ENCODE peak calls at places on chromosomes 13 and 19, in eight cellular contexts. T, Q, K, I, U, C, X and P are unnamed samples.
A peak's percentile ranks its signal among the peaks of the same experiment; 100 is the strongest.

GRCh38 chr19:13055213-13056051 is 47.2 kb downstream of the LYL1 start:
- DNase-seq in K (peak; percentile 68), T (peak; percentile 89), I (peak; percentile 85), U (peak; percentile 73), X (peak; percentile 57), C (peak; percentile 87), Q (peak; percentile 72), P (peak; percentile 80)

GRCh38 chr19:40592170-40592569 is 9.0 kb upstream of the LTBP4 start:
- DNase-seq in Q (no peak), U (no peak), C (no peak), X (no peak), K (peak; percentile 89), T (peak; percentile 76), I (no peak), P (no peak)

GRCh38 chr13:19794552-19795143 is 11.9 kb upstream of the PSPC1 start:
- DNase-seq in K (peak; percentile 91), Q (no peak), C (no peak), I (no peak), U (no peak), X (no peak), T (no peak), P (no peak)

GRCh38 chr13:62357887-62358645 is 942.4 kb upstream of the PCDH20 start:
- DNase-seq in U (no peak), I (no peak), K (peak; percentile 89), T (peak; percentile 71), Q (no peak), C (no peak), X (no peak), P (no peak)

GRCh38 chr13:73578251-73578875 is 519.6 kb downstream of the KLF5 start:
- DNase-seq in K (no peak), I (no peak), Q (no peak), C (no peak), T (peak; percentile 42), X (no peak), U (no peak), P (no peak)

GRCh38 chr13:37889102-37889501 is 19.5 kb upstream of the TRPC4 start:
- DNase-seq in X (no peak), Q (no peak), I (no peak), T (peak; percentile 23), K (no peak), C (no peak), U (no peak), P (no peak)

GRCh38 chr19:10228925-10229324 is 2.2 kb downstream of the S1PR2 start:
- DNase-seq in I (no peak), K (peak; percentile 87), T (peak; percentile 41), Q (no peak), U (no peak), X (no peak), C (peak; percentile 34), P (peak; percentile 24)

GRCh38 chr13:76189882-76190519 is 553.9 kb downstream of the LMO7 start:
- DNase-seq in I (no peak), T (no peak), C (no peak), K (peak; percentile 1), Q (no peak), X (no peak), U (no peak), P (no peak)

GRCh38 chr19:29029271-29029670 is 183.7 kb downstream of the UQCRFS1 start:
- DNase-seq in I (no peak), U (no peak), K (no peak), C (no peak), X (no peak), T (peak; percentile 8), Q (no peak), P (no peak)

GRCh38 chr13:40681341-40682051 is 15.1 kb upstream of the FOXO1 start:
- DNase-seq in K (no peak), I (no peak), X (no peak), Q (peak; percentile 54), T (no peak), C (peak; percentile 21), U (no peak), P (no peak)

GRCh38 chr13:33109801-33110200 is 93.6 kb downstream of the KL start:
- DNase-seq in U (no peak), C (no peak), Q (no peak), I (no peak), K (peak; percentile 64), T (no peak), X (no peak), P (no peak)

GRCh38 chr13:22214184-22214583 is 543.3 kb downstream of the FGF9 start:
- DNase-seq in Q (no peak), X (no peak), C (no peak), U (no peak), I (no peak), T (no peak), K (no peak), P (no peak)

GRCh38 chr19:35542209-35542608 is 3.2 kb upstream of the TMEM147 start:
- DNase-seq in C (no peak), K (no peak), U (no peak), T (no peak), I (no peak), Q (no peak), X (no peak), P (no peak)

GRCh38 chr13:98445340-98446233 is 131.3 kb downstream of the STK24 start:
- DNase-seq in T (peak; percentile 41), C (peak; percentile 76), X (peak; percentile 50), K (peak; percentile 91), Q (peak; percentile 59), I (peak; percentile 52), U (peak; percentile 81), P (peak; percentile 60)

GRCh38 chr13:80663788-80664187 is 322.9 kb upstream of the SPRY2 start:
- DNase-seq in T (no peak), K (no peak), X (no peak), C (no peak), Q (no peak), U (no peak), I (no peak), P (no peak)

GRCh38 chr19:36236304-36236945 is 21.5 kb downstream of the ZNF146 start:
- DNase-seq in X (no peak), T (no peak), Q (no peak), C (no peak), I (no peak), K (no peak), U (no peak), P (no peak)

GRCh38 chr19:11446652-11447301 is 11.3 kb downstream of the PRKCSH start:
- DNase-seq in C (no peak), X (no peak), T (no peak), K (peak; percentile 79), I (no peak), Q (no peak), U (no peak), P (peak; percentile 74)

GRCh38 chr13:103403148-103403740 is 337.0 kb upstream of the SLC10A2 start:
- DNase-seq in T (no peak), U (no peak), K (no peak), C (no peak), Q (no peak), X (no peak), I (no peak), P (no peak)

DNA sequence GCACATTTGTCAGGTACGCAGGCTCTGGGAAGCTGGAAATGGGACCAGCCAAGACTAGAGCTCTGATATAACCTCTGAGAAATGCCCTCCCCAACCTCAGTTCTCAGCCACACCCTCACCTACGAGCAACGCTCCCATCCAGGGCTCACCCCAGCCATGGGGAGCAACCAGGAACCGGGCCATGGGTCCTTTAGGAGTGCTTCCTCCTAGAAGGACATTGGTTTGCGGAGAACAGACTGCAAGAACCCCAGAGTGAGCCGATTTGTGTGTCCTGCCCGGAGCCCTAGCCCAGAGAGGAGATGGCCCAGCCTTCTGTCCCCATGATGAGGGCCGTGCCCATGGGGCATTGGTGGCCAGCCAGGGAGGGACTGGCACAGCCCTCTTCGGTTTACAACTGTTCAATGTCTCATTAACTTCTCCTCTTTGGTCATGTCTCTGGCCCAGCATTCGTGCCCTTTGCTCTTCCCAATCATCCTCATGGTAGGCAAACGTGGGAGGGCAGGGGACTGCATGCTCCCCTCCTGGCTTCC is 32.9 kb upstream of the IGSF23 start:
- DNase-seq in C (no peak), U (no peak), K (no peak), T (no peak), Q (no peak), X (no peak), I (no peak), P (no peak)
- H3K27ac ChIP-seq in C (no peak overlapping the region), U (no peak overlapping the region), K (no peak overlapping the region), T (no peak overlapping the region), Q (no peak overlapping the region), X (no peak overlapping the region), I (no peak overlapping the region), P (no peak overlapping the region)

DNA sequence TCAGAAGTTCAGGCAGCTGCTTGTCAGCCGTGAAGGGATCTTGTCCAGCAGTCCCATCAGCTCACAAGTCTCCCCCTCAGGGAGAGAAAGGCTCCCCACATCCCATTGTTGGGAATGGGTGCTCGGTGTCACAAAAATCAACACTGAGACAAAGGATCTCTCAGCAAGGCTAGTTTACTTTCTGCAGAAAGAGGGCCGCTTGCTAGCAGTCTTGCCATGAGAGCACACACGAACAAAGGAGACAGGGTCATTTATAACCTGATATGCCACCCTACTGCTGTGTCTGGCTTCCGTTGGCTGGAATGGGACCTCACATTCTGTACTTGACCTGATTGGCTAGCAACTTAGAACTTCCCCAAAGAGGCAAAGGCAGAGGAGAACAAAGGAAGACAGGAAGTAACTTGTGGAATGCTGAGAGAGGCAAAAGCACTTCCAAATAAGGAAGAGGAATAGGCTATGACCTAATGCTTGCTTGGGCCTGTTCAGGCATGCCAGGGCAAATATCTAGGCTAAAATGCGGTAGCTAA is 8.7 kb upstream of the IGFL3 start:
- DNase-seq in T (peak; percentile 97), U (no peak), X (peak; percentile 51), Q (peak; percentile 18), C (peak; percentile 65), I (no peak), K (peak; percentile 93), P (peak; percentile 8)
- H3K4me3 ChIP-seq in T (peak overlapping the region; percentile 28), U (no peak overlapping the region), X (no peak overlapping the region), Q (no peak overlapping the region), C (no peak overlapping the region), I (no peak overlapping the region), K (peak overlapping the region; percentile 21), P (no peak overlapping the region)

GRCh38 chr13:100530645-100531044 is 57.9 kb downstream of the GGACT start:
- DNase-seq in X (no peak), K (no peak), T (peak; percentile 33), Q (peak; percentile 34), U (no peak), C (peak; percentile 43), I (no peak), P (no peak)
- H3K27ac ChIP-seq in X (no peak overlapping the region), K (no peak overlapping the region), T (no peak overlapping the region), Q (no peak overlapping the region), U (no peak overlapping the region), C (peak overlapping the region; percentile 55), I (no peak overlapping the region), P (no peak overlapping the region)

GRCh38 chr19:48499352-48500090 is 12.1 kb downstream of the LMTK3 start:
- DNase-seq in X (no peak), Q (no peak), C (no peak), T (no peak), I (no peak), K (no peak), U (no peak), P (no peak)

GRCh38 chr19:48500830-48501445 is 10.7 kb downstream of the LMTK3 start:
- DNase-seq in K (no peak), I (no peak), C (no peak), U (no peak), Q (no peak), X (no peak), T (no peak), P (no peak)

GRCh38 chr19:48502720-48503018 is 9.0 kb downstream of the LMTK3 start:
- DNase-seq in X (no peak), U (no peak), T (no peak), I (no peak), Q (no peak), C (no peak), K (no peak), P (no peak)

GRCh38 chr19:48501961-48502719 is 9.5 kb downstream of the LMTK3 start:
- DNase-seq in Q (no peak), C (no peak), U (peak; percentile 96), T (no peak), I (peak; percentile 94), X (peak; percentile 98), K (peak; percentile 100), P (no peak)

GRCh38 chr19:48501446-48501960 is 10.1 kb downstream of the LMTK3 start:
- DNase-seq in C (no peak), Q (no peak), K (peak; percentile 99), X (peak; percentile 93), U (peak; percentile 89), T (no peak), I (peak; percentile 88), P (no peak)
- H3K4me3 ChIP-seq in C (no peak overlapping the region), Q (no peak overlapping the region), K (peak overlapping the region; percentile 73), X (peak overlapping the region; percentile 26), U (peak overlapping the region; percentile 54), T (no peak overlapping the region), I (peak overlapping the region; percentile 43), P (no peak overlapping the region)